ENCODE peak calls at places on chromosome 6, in four cellular contexts. T is stimulated activated CD4-positive, alpha-beta T cell treated with anti-CD3 and anti-CD28 coated beads, Interleukin-2, amount 100 ng/mL, for 48 hours; C is activated CD8-positive, alpha-beta memory T cell treated with anti-CD3 and anti-CD28 coated beads for 1 hour; O is kidney tubule cell. H is an unnamed sample.
A peak's percentile ranks its signal among the peaks of the same experiment; 100 is the strongest.

GRCh38 chr6:129131282-129131681 is 248.3 kb downstream of the LAMA2 start:
- DNase-seq in O (no peak), C (no peak), T (no peak), H (no peak)

GRCh38 chr6:156021746-156022396 is 566.2 kb upstream of the NOX3 start:
- DNase-seq in T (no peak), C (no peak), O (peak; percentile 74), H (no peak)

GRCh38 chr6:157699777-157700636 is 123.0 kb upstream of the SNX9 start:
- DNase-seq in C (no peak), O (no peak), T (no peak), H (no peak)

GRCh38 chr6:113719545-113719944 is 137.6 kb upstream of the MARCKS start:
- DNase-seq in O (peak; percentile 52), T (no peak), C (no peak), H (no peak)

GRCh38 chr6:160974304-160974771 is 17.2 kb upstream of the MAP3K4 start:
- DNase-seq in O (peak; percentile 82), T (no peak), C (no peak), H (no peak)

GRCh38 chr6:15498640-15499039 is 164.2 kb downstream of the DTNBP1 start:
- DNase-seq in O (no peak), T (no peak), C (no peak), H (no peak)

GRCh38 chr6:87925373-87926060 is 122.1 kb upstream of the SPACA1 start:
- DNase-seq in T (no peak), C (no peak), O (peak; percentile 81), H (no peak)

GRCh38 chr6:144873653-144874378 is 588.7 kb downstream of the UTRN start:
- DNase-seq in T (no peak), C (no peak), O (no peak), H (no peak)

GRCh38 chr6:107115695-107116327 is 496 bp upstream of the BEND3 start:
- DNase-seq in O (peak; percentile 55), T (peak; percentile 23), C (no peak), H (peak; percentile 60)

GRCh38 chr6:45084257-45084656 is 243.9 kb upstream of the RUNX2 start:
- DNase-seq in O (no peak), C (no peak), T (no peak), H (no peak)

GRCh38 chr6:13368716-13369115 is 40.4 kb upstream of the TBC1D7 start:
- DNase-seq in T (no peak), C (no peak), O (no peak), H (no peak)

GRCh38 chr6:2858678-2859324 is 17.1 kb upstream of the SERPINB1 start:
- DNase-seq in T (no peak), O (no peak), C (no peak), H (no peak)

GRCh38 chr6:37783831-37784584 is 35.5 kb upstream of the ZFAND3 start:
- DNase-seq in T (peak; percentile 3), C (no peak), O (peak; percentile 35), H (no peak)

GRCh38 chr6:100412872-100413271 is 51.8 kb downstream of the SIM1 start:
- DNase-seq in C (no peak), O (no peak), T (no peak), H (no peak)

GRCh38 chr6:36196049-36196879 is at the start of gene BRPF3:
- DNase-seq in C (no peak), O (peak; percentile 79), T (peak; percentile 62), H (peak; percentile 43)

GRCh38 chr6:105691064-105691463 is 288.2 kb upstream of the PREP start:
- DNase-seq in C (no peak), T (no peak), O (no peak), H (no peak)

GRCh38 chr6:37936909-37937308 is 117.4 kb downstream of the ZFAND3 start:
- DNase-seq in O (peak; percentile 9), T (no peak), C (no peak), H (no peak)

GRCh38 chr6:1409774-1410465 is 20.5 kb downstream of the FOXF2 start:
- DNase-seq in C (no peak), O (no peak), T (no peak), H (no peak)

GRCh38 chr6:113570176-113570575 is 287.0 kb upstream of the MARCKS start:
- DNase-seq in C (no peak), O (no peak), T (no peak), H (no peak)

H was measured in NCI-H1930.